ENCODE peak calls at places on chromosomes 12 and 14, in ten cellular contexts. W is NCI-H2081, E is nephron progenitor cell, N is NCI-H748 treated with DMSO at 0.1 percent for 48 hours, L is GM03348, K is ureter, P is sciatic nerve, Q is AG20443, C is AG04450, V is caudate nucleus. J is an unnamed sample.

GRCh38 chr14:85252011-85252410 is 277.9 kb upstream of the FLRT2 start:
- DNase-seq in W (no peak), E (no peak), N (no peak), L (peak), K (no peak), P (no peak), Q (peak), C (no peak), V (no peak), J (peak)

GRCh38 chr12:6887460-6887859 is 14.4 kb upstream of the SPSB2 start:
- DNase-seq in W (no peak), E (no peak), N (no peak), L (no peak), K (no peak), P (no peak), Q (no peak), C (no peak), V (no peak), J (no peak)

GRCh38 chr12:25320123-25321006 is 69.6 kb upstream of the KRAS start:
- DNase-seq in W (peak), E (no peak), N (no peak), L (no peak), K (no peak), P (no peak), Q (no peak), C (no peak), V (no peak), J (no peak)

GRCh38 chr12:124579921-124580517 is 12.6 kb upstream of the NCOR2 start:
- DNase-seq in W (no peak), E (no peak), N (no peak), L (no peak), K (no peak), P (no peak), Q (no peak), C (no peak), V (no peak), J (no peak)

GRCh38 chr12:30774599-30774998 is 19.8 kb upstream of the CAPRIN2 start:
- DNase-seq in W (no peak), E (no peak), N (no peak), L (no peak), K (no peak), P (no peak), Q (no peak), C (no peak), V (no peak), J (no peak)

GRCh38 chr14:35512765-35513164 is 21.2 kb upstream of the INSM2 start:
- DNase-seq in W (no peak), E (no peak), N (no peak), L (no peak), K (no peak), P (no peak), Q (no peak), C (no peak), V (no peak), J (no peak)

GRCh38 chr14:96574633-96575191 is 72.5 kb downstream of the PAPOLA start:
- DNase-seq in W (peak), E (no peak), N (no peak), L (peak), K (peak), P (no peak), Q (peak), C (peak), V (no peak), J (peak)

GRCh38 chr12:131133994-131134393 is 180.3 kb downstream of the ADGRD1 start:
- DNase-seq in W (no peak), E (no peak), N (no peak), L (no peak), K (no peak), P (no peak), Q (no peak), C (no peak), V (no peak), J (no peak)

GRCh38 chr12:92078167-92079053 is 67.2 kb downstream of the BTG1 start:
- DNase-seq in W (no peak), E (no peak), N (no peak), L (peak), K (no peak), P (no peak), Q (peak), C (peak), V (no peak), J (peak)

GRCh38 chr14:33343016-33343415 is 404.3 kb downstream of the NPAS3 start:
- DNase-seq in W (no peak), E (no peak), N (no peak), L (peak), K (no peak), P (no peak), Q (no peak), C (no peak), V (no peak), J (peak)

GRCh38 chr14:50082308-50082742 is 34.0 kb downstream of the VCPKMT start:
- DNase-seq in W (no peak), E (no peak), N (no peak), L (no peak), K (no peak), P (no peak), Q (no peak), C (no peak), V (no peak), J (no peak)

GRCh38 chr14:76672123-76672522 is 89.1 kb upstream of the VASH1 start:
- DNase-seq in W (no peak), E (no peak), N (no peak), L (no peak), K (no peak), P (no peak), Q (no peak), C (no peak), V (no peak), J (peak)

GRCh38 chr14:37546621-37547447 is 48.2 kb downstream of the FOXA1 start:
- DNase-seq in W (peak), E (no peak), N (peak), L (peak), K (no peak), P (no peak), Q (peak), C (no peak), V (no peak), J (no peak)

GRCh38 chr12:106127289-106128126 is 11.2 kb downstream of the NUAK1 start:
- DNase-seq in W (no peak), E (no peak), N (no peak), L (no peak), K (no peak), P (no peak), Q (no peak), C (no peak), V (no peak), J (peak)

GRCh38 chr14:105891221-105891602 is 364.8 kb downstream of the TMEM121 start:
- DNase-seq in W (no peak), E (no peak), N (no peak), L (no peak), K (no peak), P (no peak), Q (no peak), C (no peak), V (no peak), J (no peak)

GRCh38 chr12:19666070-19666469 is 226.8 kb downstream of the AEBP2 start:
- DNase-seq in W (no peak), E (no peak), N (no peak), L (no peak), K (no peak), P (no peak), Q (no peak), C (no peak), V (no peak), J (no peak)

GRCh38 chr12:1319215-1319614 is 275.2 kb downstream of the FBXL14 start:
- DNase-seq in W (no peak), E (no peak), N (no peak), L (peak), K (no peak), P (no peak), Q (no peak), C (no peak), V (no peak), J (peak)

GRCh38 chr14:71908141-71908540 is 24.1 kb upstream of the RGS6 start:
- DNase-seq in W (no peak), E (peak), N (no peak), L (no peak), K (no peak), P (no peak), Q (no peak), C (no peak), V (no peak), J (no peak)

GRCh38 chr14:104773505-104774452 is 20.8 kb downstream of the SIVA1 start:
- DNase-seq in W (peak), E (no peak), N (no peak), L (no peak), K (no peak), P (no peak), Q (no peak), C (no peak), V (no peak), J (no peak)

GRCh38 chr14:102774391-102775153 is 2.7 kb upstream of the TRAF3 start:
- DNase-seq in W (peak), E (peak), N (peak), L (peak), K (peak), P (peak), Q (peak), C (no peak), V (no peak), J (peak)

GRCh38 chr12:51265024-51265423 is 5.2 kb downstream of the SMAGP start:
- DNase-seq in W (no peak), E (no peak), N (no peak), L (no peak), K (no peak), P (no peak), Q (no peak), C (no peak), V (no peak), J (no peak)

GRCh38 chr14:64815257-64815656 is 64.5 kb downstream of the SPTB start:
- DNase-seq in W (no peak), E (no peak), N (no peak), L (no peak), K (no peak), P (no peak), Q (no peak), C (no peak), V (no peak), J (no peak)

GRCh38 chr14:30621954-30622830 is at the start of gene SCFD1:
- DNase-seq in W (peak), E (peak), N (peak), L (peak), K (peak), P (peak), Q (peak), C (peak), V (peak), J (peak)

GRCh38 chr12:51591020-51591901 is at the start of gene SCN8A:
- DNase-seq in W (peak), E (peak), N (peak), L (peak), K (no peak), P (no peak), Q (peak), C (no peak), V (no peak), J (peak)

GRCh38 chr12:46773537-46773936 is 52.3 kb downstream of the SLC38A4 start:
- DNase-seq in W (no peak), E (no peak), N (no peak), L (no peak), K (no peak), P (no peak), Q (no peak), C (no peak), V (no peak), J (peak)

GRCh38 chr14:50821471-50822464 is 9.2 kb downstream of the NIN start:
- DNase-seq in W (no peak), E (no peak), N (no peak), L (no peak), K (peak), P (no peak), Q (no peak), C (no peak), V (no peak), J (no peak)

GRCh38 chr12:12266389-12266872 is 413 bp downstream of the LRP6 start:
- DNase-seq in W (peak), E (no peak), N (no peak), L (peak), K (no peak), P (peak), Q (peak), C (no peak), V (no peak), J (no peak)

GRCh38 chr14:63654346-63654745 is 12.7 kb upstream of the WDR89 start:
- DNase-seq in W (no peak), E (no peak), N (no peak), L (peak), K (no peak), P (no peak), Q (peak), C (no peak), V (no peak), J (peak)

GRCh38 chr12:51847830-51848727 is at the start of gene FIGNL2:
- DNase-seq in W (no peak), E (peak), N (no peak), L (no peak), K (no peak), P (peak), Q (peak), C (no peak), V (no peak), J (no peak)

GRCh38 chr12:26810330-26810729 is 22.7 kb downstream of the ITPR2 start:
- DNase-seq in W (no peak), E (no peak), N (no peak), L (peak), K (no peak), P (peak), Q (peak), C (no peak), V (peak), J (peak)

GRCh38 chr12:72271401-72271740 is 799 bp upstream of the TRHDE start:
- DNase-seq in W (peak), E (peak), N (peak), L (peak), K (no peak), P (no peak), Q (peak), C (no peak), V (no peak), J (no peak)

GRCh38 chr12:10251669-10252068 is 39.0 kb downstream of the GABARAPL1 start:
- DNase-seq in W (no peak), E (no peak), N (no peak), L (no peak), K (no peak), P (no peak), Q (no peak), C (no peak), V (no peak), J (no peak)

GRCh38 chr12:94603434-94604068 is 46.8 kb downstream of the TMCC3 start:
- DNase-seq in W (peak), E (no peak), N (peak), L (peak), K (no peak), P (no peak), Q (peak), C (no peak), V (no peak), J (peak)

GRCh38 chr14:80621701-80622100 is 319.8 kb downstream of the CEP128 start:
- DNase-seq in W (no peak), E (no peak), N (no peak), L (peak), K (no peak), P (no peak), Q (peak), C (peak), V (no peak), J (peak)

GRCh38 chr12:109309441-109310246 is 560 bp upstream of the FOXN4 start:
- DNase-seq in W (peak), E (peak), N (no peak), L (peak), K (no peak), P (no peak), Q (peak), C (no peak), V (no peak), J (peak)

J was measured in foreskin fibroblast.